ENCODE peak calls at places on chromosomes 7 and 10, in eight cellular contexts. U is SK-N-SH, G is IMR-90, J is K562, O is GM12878, E is H1, I is HCT116, R is HepG2. T is an unnamed sample.

GRCh38 chr7:74355091-74355490 is 65.9 kb downstream of the CLIP2 start:
- DNase-seq in U (no peak), G (peak), O (no peak), I (peak), E (no peak), J (no peak), R (peak), T (peak)

GRCh38 chr10:112227331-112227961 is 43.9 kb upstream of the GPAM start:
- DNase-seq in I (no peak), G (no peak), E (no peak), O (no peak), R (peak), U (no peak), J (no peak), T (no peak)

GRCh38 chr7:37208528-37208927 is 240.1 kb downstream of the ELMO1 start:
- DNase-seq in O (peak), I (peak), R (peak), J (peak), U (peak), G (peak), E (no peak), T (peak)

GRCh38 chr7:128194533-128195282 is 46.4 kb upstream of the LEP start:
- DNase-seq in R (no peak), I (no peak), U (peak), J (no peak), G (no peak), E (no peak), O (no peak), T (no peak)

GRCh38 chr7:87570178-87570577 is 30.5 kb downstream of the ABCB1 start:
- DNase-seq in G (peak), E (no peak), O (no peak), J (no peak), I (peak), R (no peak), U (no peak), T (no peak)

GRCh38 chr7:128841171-128841690 is 11.0 kb downstream of the FLNC start:
- DNase-seq in J (no peak), O (no peak), R (no peak), E (no peak), G (no peak), I (no peak), U (no peak), T (no peak)

GRCh38 chr7:150846291-150847115 is 5.8 kb upstream of the AOC1 start:
- DNase-seq in R (no peak), J (no peak), O (no peak), E (no peak), U (no peak), I (no peak), G (no peak), T (no peak)

GRCh38 chr7:27113991-27114866 is 11.7 kb upstream of the HOXA2 start:
- DNase-seq in G (peak), J (no peak), O (no peak), R (no peak), I (no peak), E (no peak), U (peak), T (peak)

GRCh38 chr7:117014673-117015133 is 61.4 kb downstream of the ST7 start:
- DNase-seq in E (no peak), I (no peak), J (peak), R (no peak), O (no peak), G (peak), U (peak), T (peak)

GRCh38 chr7:44489955-44490350 is 505 bp downstream of the NUDCD3 start:
- DNase-seq in R (no peak), G (peak), E (no peak), O (no peak), I (no peak), J (peak), U (no peak), T (no peak)

GRCh38 chr7:128110641-128111365 is 79.6 kb upstream of the LRRC4 start:
- DNase-seq in J (no peak), O (no peak), R (no peak), E (no peak), I (no peak), U (no peak), G (no peak), T (no peak)

GRCh38 chr7:140062528-140063299 is at the start of gene PARP12:
- DNase-seq in G (peak), R (peak), J (peak), U (peak), I (no peak), E (peak), O (peak), T (peak)

GRCh38 chr10:60295028-60295937 is 94.4 kb downstream of the ANK3 start:
- DNase-seq in U (no peak), O (no peak), E (no peak), J (no peak), G (no peak), R (no peak), I (no peak), T (no peak)
- TF ChIP-seq RAD21 in U (no peak), O (no peak), E (no peak), J (no peak), G (no peak), R (no peak), I (no peak), T (no peak)

DNA sequence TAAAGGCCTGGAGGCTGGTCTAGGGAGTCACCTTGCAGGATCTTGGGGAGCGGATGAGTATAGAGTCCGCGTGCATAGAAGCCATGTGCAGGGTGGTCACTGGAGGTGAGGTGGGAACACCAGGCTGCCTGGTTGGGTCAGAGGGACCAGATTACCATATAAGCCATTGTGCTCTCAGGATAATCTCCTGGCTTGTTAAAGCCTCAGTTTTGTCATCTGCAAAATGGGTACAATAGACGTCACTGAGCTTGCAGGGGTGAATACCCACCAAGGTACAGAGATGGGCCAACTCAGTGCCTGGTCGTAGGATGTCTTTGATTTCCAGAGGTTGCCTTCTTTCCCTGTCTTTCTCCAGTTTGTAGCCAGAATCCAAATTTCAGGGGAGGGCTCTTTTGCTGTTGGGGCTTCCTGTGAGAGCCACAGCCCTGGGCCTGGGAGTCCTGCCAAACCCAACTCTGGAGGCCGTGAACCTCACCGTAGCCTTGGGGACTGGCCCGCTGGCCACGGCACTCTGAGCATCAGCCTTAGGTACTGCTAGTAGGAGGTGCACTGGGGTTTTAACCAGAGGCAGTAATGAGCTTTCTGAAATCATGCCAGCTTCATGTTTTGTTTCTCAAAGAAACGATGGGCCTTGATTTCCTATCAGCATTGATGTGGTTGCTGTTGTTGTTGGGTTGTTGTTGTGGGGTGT is 35.6 kb downstream of the ZMIZ1 start:
- DNase-seq in G (peak), R (no peak), O (no peak), U (no peak), E (no peak), I (no peak), J (no peak), T (no peak)
- TF ChIP-seq RAD21 in G (no peak), R (no peak), O (no peak), U (no peak), E (no peak), I (no peak), J (no peak), T (no peak)

GRCh38 chr7:50994753-50995319 is 212.1 kb upstream of the GRB10 start:
- DNase-seq in R (no peak), G (no peak), J (no peak), I (no peak), O (no peak), U (no peak), E (no peak), T (no peak)
- TF ChIP-seq RAD21 in R (no peak), G (no peak), J (no peak), I (no peak), O (no peak), U (no peak), E (no peak), T (no peak)

GRCh38 chr7:130920122-130920521 is 186.1 kb upstream of the KLF14 start:
- DNase-seq in I (no peak), G (peak), O (no peak), R (no peak), E (no peak), J (no peak), U (no peak), T (no peak)

GRCh38 chr7:130921391-130922180 is 187.6 kb upstream of the KLF14 start:
- DNase-seq in O (no peak), I (no peak), G (peak), R (no peak), J (no peak), U (no peak), E (no peak), T (no peak)

GRCh38 chr7:130917669-130918128 is 183.7 kb upstream of the KLF14 start:
- DNase-seq in U (no peak), I (no peak), J (no peak), R (no peak), G (peak), O (no peak), E (no peak), T (peak)

GRCh38 chr7:130919316-130920103 is 185.5 kb upstream of the KLF14 start:
- DNase-seq in G (no peak), J (no peak), O (no peak), I (no peak), U (no peak), R (peak), E (no peak), T (no peak)

DNA sequence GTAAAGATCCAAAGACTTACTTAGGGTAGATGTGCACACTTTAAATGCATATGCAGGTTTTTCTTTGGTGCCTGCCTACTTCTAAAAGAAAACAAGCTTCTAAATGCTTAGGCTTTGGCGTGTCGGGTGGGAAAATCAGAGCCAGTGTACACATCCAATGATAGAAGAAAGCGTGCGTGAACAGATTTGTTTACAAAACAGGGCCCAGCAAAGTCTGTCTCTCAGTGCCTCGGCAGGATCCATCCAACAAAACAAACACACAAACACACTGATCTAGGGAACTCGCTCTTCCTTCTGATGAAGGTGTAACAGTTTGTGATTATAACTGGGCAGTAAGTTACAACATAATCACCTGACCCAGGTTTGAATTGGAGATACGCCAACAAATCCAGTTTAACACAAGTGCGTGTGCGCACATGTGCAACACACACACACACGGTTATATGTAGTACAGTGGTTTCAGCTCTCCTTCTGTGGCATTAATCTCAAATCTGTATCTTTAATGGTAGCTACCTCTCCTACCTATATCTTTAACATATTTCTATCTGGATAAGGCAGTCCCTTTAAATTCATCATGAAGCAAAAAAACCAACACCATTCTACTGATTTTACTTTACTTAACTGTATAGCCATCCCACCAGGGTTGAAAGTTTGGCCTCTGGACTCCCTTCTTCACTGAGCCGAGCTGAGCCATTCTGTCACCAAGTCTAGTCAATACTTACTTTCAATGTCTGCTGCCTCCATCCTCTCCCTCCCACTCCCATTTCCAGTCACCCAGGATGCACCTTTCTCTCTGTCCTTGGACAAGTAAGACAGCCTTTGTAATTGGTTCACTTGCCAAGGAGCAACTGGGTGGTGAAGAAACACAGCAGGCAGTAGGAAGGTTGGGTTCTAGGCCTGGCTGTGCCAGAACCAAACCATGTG is 184.4 kb upstream of the KLF14 start:
- DNase-seq in J (no peak), U (no peak), O (no peak), E (no peak), I (no peak), R (no peak), G (peak), T (no peak)
- TF ChIP-seq RAD21 in J (no peak), U (no peak), O (no peak), E (no peak), I (no peak), R (no peak), G (no peak), T (no peak)

DNA sequence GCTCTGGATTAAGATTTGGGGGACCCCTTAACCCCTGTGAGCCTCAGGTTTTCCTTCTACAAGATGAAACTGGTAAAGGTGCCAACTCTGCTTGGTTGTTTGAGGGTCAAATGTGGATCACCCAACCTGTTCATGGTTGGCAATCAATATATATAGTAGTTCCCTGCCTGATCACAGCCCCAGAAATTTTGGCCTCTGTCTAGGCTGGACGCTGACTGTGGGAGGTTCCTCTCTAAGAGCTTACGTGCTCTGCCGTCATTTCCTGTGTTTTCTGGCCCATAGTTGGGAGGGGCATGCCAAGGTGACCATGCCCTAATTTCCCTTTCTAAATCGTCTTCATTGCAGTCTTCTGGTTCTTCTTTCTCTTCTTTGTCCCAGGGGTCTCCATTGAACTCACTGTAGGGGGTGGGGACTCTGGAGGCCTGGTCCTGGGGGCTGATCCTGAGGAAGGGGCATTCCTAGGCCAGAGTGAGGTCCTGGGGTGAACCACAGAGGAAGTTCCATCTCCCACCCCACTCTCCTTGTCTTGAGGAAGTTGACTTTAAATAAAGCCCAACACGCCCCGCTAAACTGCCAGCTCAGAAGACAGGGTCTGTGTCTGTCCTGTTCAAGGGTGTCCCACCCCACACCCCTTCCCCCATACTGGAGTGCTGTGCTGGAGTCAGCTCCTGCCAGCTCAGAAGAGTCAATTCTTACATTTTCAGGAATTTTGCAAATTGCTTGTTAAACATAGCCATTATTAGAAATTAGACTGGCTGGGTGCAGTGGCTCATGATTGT is 98.9 kb upstream of the SDK1 start:
- DNase-seq in I (no peak), G (no peak), U (no peak), J (no peak), E (no peak), O (no peak), R (no peak), T (no peak)
- TF ChIP-seq RAD21 in I (no peak), G (no peak), U (no peak), J (no peak), E (no peak), O (no peak), R (no peak), T (no peak)